ENCODE peak calls at places on chromosomes 16 and 17, in four cellular contexts. Q, S, E and N are unnamed samples.

GRCh38 chr17:39668141-39668924 is at the start of gene PNMT:
- DNase-seq in Q (peak), S (no peak), E (peak), N (peak)

GRCh38 chr16:69283851-69284250 is 27.3 kb upstream of the VPS4A start:
- DNase-seq in Q (no peak), S (no peak), E (no peak), N (no peak)

GRCh38 chr17:71472809-71473789 is 647.7 kb upstream of the SOX9 start:
- DNase-seq in Q (no peak), S (no peak), E (no peak), N (peak)

GRCh38 chr17:79755591-79755990 is 22.4 kb upstream of the CBX2 start:
- DNase-seq in Q (no peak), S (no peak), E (no peak), N (no peak)

GRCh38 chr16:70750893-70751467 is 50.0 kb downstream of the VAC14 start:
- DNase-seq in Q (no peak), S (no peak), E (peak), N (no peak)

GRCh38 chr16:29126057-29126494 is 141.2 kb downstream of the LAT start:
- DNase-seq in Q (peak), S (no peak), E (no peak), N (no peak)

GRCh38 chr17:82330322-82331239 is 3.0 kb downstream of the SECTM1 start:
- DNase-seq in Q (no peak), S (peak), E (no peak), N (no peak)

GRCh38 chr17:39791296-39791992 is 53.7 kb downstream of the GRB7 start:
- DNase-seq in Q (peak), S (no peak), E (no peak), N (no peak)

GRCh38 chr16:68235882-68236803 is at the start of gene ESRP2:
- DNase-seq in Q (peak), S (no peak), E (peak), N (peak)

GRCh38 chr17:177762-178161 is 3.7 kb downstream of the DOC2B start:
- DNase-seq in Q (no peak), S (no peak), E (peak), N (no peak)

GRCh38 chr17:179721-180379 is 1.6 kb downstream of the DOC2B start:
- DNase-seq in Q (no peak), S (no peak), E (no peak), N (no peak)

GRCh38 chr17:178292-179065 is 3.0 kb downstream of the DOC2B start:
- DNase-seq in Q (no peak), S (no peak), E (peak), N (no peak)

GRCh38 chr17:179066-179432 is 2.4 kb downstream of the DOC2B start:
- DNase-seq in Q (no peak), S (no peak), E (peak), N (no peak)

DNA sequence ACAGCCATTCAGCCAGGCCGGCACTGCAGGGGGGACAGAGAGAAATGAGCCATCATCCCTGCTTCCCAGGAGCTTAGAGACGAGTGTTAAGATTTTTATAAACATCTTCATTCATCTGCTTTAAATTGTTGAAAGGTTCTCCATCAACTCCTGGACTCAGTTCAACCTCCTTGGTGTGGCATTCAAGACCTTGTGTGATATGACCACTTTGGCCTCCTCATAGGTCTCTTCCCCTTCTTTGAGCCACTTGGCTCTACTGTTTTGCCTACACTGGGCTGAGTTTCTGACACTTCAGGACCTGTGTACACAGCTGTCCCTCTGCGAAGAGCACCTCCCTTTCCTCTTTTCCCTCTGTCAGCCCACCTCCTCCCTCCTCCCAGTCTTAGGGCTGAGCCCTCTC is 4.3 kb downstream of the DOC2B start:
- DNase-seq in Q (no peak), S (no peak), E (peak), N (no peak)
- TF ChIP-seq CTCF in Q (no peak), S (no peak), E (no peak), N (no peak)

GRCh38 chr16:10324210-10324609 is 61.7 kb upstream of the ATF7IP2 start:
- DNase-seq in Q (no peak), S (no peak), E (no peak), N (no peak)

GRCh38 chr16:10323528-10323869 is 62.4 kb upstream of the ATF7IP2 start:
- DNase-seq in Q (no peak), S (no peak), E (no peak), N (no peak)

GRCh38 chr16:10325783-10326543 is 59.9 kb upstream of the ATF7IP2 start:
- DNase-seq in Q (no peak), S (no peak), E (peak), N (no peak)

GRCh38 chr16:10321407-10322397 is 64.2 kb upstream of the ATF7IP2 start:
- DNase-seq in Q (no peak), S (no peak), E (no peak), N (no peak)

GRCh38 chr16:10322723-10323527 is 62.9 kb upstream of the ATF7IP2 start:
- DNase-seq in Q (no peak), S (no peak), E (no peak), N (no peak)
- TF ChIP-seq CTCF in Q (no peak), S (no peak), E (no peak), N (no peak)

DNA sequence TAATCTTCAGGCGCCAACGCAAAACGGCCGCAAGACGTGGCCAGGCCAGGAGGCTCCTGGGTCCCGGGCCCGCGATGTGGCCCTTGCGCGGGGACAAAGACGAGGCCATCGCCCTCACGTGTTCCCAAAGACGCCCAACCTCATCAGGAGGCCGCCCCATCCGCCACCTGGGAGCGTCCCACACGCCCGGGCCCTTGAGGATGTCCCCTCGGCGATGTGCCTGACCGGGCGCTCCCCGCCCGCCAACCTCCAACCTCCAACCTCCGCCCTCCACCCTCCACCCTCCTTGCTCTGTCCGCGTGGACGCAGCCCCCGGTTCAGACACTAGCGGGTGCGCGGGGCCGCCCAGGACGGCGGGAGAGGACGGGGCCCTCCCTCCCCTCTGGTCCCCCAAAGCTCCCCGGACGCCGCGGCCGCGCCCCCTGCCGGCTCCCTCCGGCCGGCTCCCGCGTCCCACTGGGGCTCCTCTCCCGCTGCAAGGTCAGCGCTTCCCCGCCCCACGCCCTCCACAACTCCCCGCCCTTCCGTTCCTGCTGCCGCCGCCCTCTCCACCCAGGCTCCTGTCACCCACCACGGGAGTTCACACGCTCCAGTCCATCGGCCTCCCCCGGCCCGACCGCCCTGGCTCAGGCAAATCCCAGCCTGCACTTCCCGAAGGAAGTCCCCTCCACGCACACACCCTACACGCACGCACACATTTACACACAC is 250.8 kb upstream of the RPL38 start:
- DNase-seq in Q (peak), S (no peak), E (peak), N (peak)
- TF ChIP-seq CTCF in Q (peak), S (peak), E (peak), N (no peak)

DNA sequence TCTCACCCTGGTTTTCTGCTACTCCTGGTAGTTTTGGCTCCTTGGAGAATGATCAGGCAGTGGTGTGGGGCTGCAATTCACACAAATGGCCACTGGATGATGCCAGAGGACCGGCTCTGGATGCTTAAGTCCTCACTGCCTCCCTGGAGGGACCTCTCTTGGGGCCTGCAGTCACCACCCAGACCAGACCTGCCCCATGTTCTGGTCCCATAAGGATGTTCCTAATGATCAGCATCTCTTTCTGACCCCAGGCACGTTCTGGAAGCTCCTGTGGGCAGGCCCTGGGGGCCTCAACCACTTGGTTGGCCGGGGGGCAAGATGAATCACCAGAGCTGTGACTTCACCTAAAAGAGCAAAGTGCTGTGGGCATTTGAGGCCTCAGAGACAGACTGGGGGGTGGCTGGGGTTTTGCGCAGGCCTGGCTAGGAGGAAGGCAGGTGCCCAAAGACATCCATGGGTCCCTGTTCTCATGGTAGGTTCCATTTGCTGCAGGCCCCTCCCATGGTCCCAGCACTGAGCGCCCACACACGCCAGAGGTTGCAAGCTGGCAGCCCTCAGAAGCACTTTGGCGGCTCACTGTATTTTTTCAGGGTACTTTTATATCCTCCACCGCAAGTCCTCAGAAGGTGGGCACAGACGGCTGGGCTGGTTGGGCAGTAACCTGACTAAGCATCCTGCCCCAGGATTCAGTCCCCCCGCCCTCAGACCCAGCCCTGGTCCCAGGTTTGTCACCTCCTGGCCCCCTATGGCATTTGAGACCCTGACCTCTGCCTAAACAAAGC is 53.2 kb downstream of the NT5M start:
- DNase-seq in Q (peak), S (peak), E (peak), N (peak)
- TF ChIP-seq CTCF in Q (peak), S (peak), E (peak), N (peak)

GRCh38 chr17:74859439-74860228 is at the start of gene GRIN2C:
- DNase-seq in Q (peak), S (no peak), E (no peak), N (peak)
- TF ChIP-seq CTCF in Q (peak), S (peak), E (peak), N (peak)

DNA sequence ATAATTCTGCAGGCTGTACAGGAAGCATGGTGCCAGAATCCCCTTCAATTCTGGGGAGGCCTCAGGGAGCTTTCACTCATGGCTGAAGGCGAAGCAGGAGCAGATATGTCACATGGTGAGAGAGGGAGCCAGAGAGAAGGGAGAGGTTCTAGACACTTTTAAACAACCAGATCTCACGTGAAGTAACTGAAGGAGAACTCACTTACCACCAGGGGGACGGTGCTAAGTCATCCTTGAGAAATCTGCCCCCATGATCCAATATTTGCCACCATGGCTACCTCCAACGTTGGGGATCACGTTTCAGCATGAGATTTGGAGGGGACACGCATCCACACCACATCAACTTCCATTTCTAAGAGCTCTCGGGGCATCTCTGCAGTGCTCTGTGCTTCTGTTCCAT is 37.4 kb upstream of the GNA13 start:
- DNase-seq in Q (no peak), S (no peak), E (no peak), N (no peak)
- TF ChIP-seq CTCF in Q (no peak), S (peak), E (no peak), N (no peak)

GRCh38 chr16:81547194-81547918 is 102.7 kb downstream of the CMIP start:
- DNase-seq in Q (no peak), S (no peak), E (no peak), N (no peak)

GRCh38 chr16:81547919-81548216 is 103.3 kb downstream of the CMIP start:
- DNase-seq in Q (no peak), S (no peak), E (no peak), N (no peak)

GRCh38 chr16:81545470-81546175 is 101.0 kb downstream of the CMIP start:
- DNase-seq in Q (no peak), S (no peak), E (no peak), N (no peak)

GRCh38 chr16:81548551-81548900 is 103.9 kb downstream of the CMIP start:
- DNase-seq in Q (no peak), S (no peak), E (no peak), N (no peak)

GRCh38 chr16:81546781-81547180 is 102.2 kb downstream of the CMIP start:
- DNase-seq in Q (no peak), S (no peak), E (no peak), N (no peak)
- TF ChIP-seq CTCF in Q (no peak), S (no peak), E (no peak), N (no peak)

GRCh38 chr16:72997141-72997542 is 50.8 kb downstream of the ZFHX3 start:
- DNase-seq in Q (no peak), S (no peak), E (no peak), N (no peak)

GRCh38 chr16:72996291-72997062 is 51.5 kb downstream of the ZFHX3 start:
- DNase-seq in Q (no peak), S (no peak), E (no peak), N (no peak)

GRCh38 chr16:72992142-72992601 is 55.8 kb downstream of the ZFHX3 start:
- DNase-seq in Q (no peak), S (no peak), E (no peak), N (no peak)

GRCh38 chr16:72991645-72992044 is 56.3 kb downstream of the ZFHX3 start:
- DNase-seq in Q (no peak), S (no peak), E (no peak), N (no peak)

DNA sequence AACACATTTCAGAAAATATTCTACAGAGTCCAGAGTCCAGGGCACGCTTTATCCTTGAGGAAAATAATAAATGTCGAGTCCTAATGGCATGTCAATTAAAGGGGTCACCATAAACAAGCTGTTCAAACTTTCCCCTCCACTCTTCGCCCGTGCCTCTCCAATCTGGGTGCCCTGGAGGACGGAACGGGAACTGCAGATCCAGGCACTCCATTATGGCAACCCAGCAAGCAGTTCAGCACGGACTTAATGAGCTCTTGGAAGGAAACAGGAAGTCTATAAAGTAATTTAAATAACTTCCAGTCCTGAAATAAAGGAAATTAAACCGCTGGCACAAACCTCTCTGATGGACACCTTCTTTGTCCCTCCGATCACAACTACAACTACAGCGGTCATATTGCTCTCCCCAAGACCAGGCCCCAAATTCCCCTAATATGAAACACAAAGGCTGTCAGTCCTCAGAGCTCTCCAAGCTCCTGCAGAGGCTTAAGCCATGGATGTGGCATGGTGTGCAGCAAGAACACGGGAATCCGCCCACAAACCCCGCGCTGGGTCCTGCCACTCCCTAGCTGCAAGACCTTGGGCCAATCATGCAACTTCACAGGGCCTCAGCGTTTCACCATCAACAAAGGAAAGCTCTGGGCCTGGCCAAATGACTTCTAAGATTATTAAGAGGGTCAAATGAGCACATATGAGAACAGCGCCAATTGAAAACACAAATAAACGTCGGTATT is 52.6 kb downstream of the ZFHX3 start:
- DNase-seq in Q (no peak), S (no peak), E (no peak), N (no peak)
- TF ChIP-seq CTCF in Q (no peak), S (peak), E (peak), N (peak)

DNA sequence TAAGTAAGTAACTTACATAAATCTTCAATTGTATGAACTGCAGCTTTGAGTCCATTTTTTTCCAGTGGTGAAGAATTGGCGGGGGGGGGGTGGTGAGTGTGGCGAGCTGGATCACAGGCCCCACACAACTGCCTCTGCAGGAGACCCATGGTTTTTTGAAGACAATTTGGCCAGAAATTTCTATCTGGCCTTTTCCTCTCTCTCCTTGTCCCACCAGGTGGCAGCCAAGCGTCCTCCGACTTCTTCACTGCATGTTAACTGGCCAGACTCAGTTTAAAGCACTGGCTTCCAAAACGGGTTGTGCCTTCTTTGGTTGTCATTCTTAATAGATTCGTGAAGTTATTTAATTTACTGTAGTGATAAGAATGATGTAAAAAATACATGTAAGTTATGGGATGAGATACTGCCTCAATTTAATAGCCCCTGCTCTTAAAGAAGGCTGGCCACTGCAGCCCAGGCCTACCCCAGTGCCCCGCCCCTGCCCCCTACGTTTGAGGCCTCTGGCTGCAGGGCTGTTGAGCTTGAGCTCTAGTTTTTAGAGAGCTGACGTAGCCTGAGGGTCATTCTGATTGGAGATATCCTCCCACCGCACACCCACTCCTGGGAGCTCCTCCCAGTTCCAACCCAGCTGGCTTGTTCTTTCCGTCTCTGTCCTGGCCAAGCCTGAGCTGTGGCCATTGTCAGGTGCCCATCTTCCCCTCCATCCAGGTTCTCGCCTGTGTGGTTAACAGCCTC is 36.4 kb downstream of the AKAP1 start:
- DNase-seq in Q (no peak), S (no peak), E (no peak), N (no peak)
- TF ChIP-seq CTCF in Q (no peak), S (peak), E (peak), N (no peak)